ENCODE peak calls at places on chromosome 2, in nine cellular contexts. H is fibroblast of mammary gland; M is CD4-positive, alpha-beta T cell; L is cardiac muscle cell; B is GM13977; Z is left lung; P is Calu3; S is pancreas; N is astrocyte of the spinal cord. O is an unnamed sample.

GRCh38 chr2:104752504-104752903 is 101.4 kb upstream of the POU3F3 start:
- DNase-seq in B (no peak), L (no peak), Z (no peak), N (no peak), H (no peak), P (no peak), S (no peak), M (no peak), O (no peak)

GRCh38 chr2:28300489-28300888 is 92.2 kb upstream of the FOSL2 start:
- DNase-seq in H (no peak), Z (no peak), N (peak; percentile 72), B (no peak), P (no peak), S (no peak), M (no peak), L (peak; percentile 87), O (no peak)

GRCh38 chr2:9108210-9108967 is 98.2 kb upstream of the ASAP2 start:
- DNase-seq in M (no peak), P (no peak), S (no peak), H (no peak), B (no peak), N (no peak), L (no peak), Z (no peak), O (no peak)

GRCh38 chr2:30373881-30374302 is 73.2 kb upstream of the LCLAT1 start:
- DNase-seq in N (peak; percentile 66), M (no peak), S (no peak), Z (no peak), B (no peak), H (peak; percentile 78), P (no peak), L (peak; percentile 24), O (no peak)

GRCh38 chr2:189163889-189164288 is 15.7 kb downstream of the COL5A2 start:
- DNase-seq in Z (no peak), N (peak; percentile 87), S (no peak), P (no peak), L (peak; percentile 56), H (peak; percentile 61), M (no peak), B (no peak), O (no peak)

GRCh38 chr2:54915101-54915500 is 135.2 kb downstream of the RTN4 start:
- DNase-seq in B (no peak), H (no peak), M (no peak), Z (no peak), L (no peak), P (no peak), N (no peak), S (no peak), O (no peak)

GRCh38 chr2:222613715-222614331 is 42.1 kb downstream of the FARSB start:
- DNase-seq in L (peak; percentile 76), N (peak; percentile 69), M (no peak), B (peak; percentile 70), Z (no peak), H (peak; percentile 60), S (no peak), P (peak; percentile 13), O (peak; percentile 73)

GRCh38 chr2:9630001-9630749 is 622 bp downstream of the YWHAQ start:
- DNase-seq in M (peak; percentile 56), P (peak; percentile 78), L (peak; percentile 78), B (peak; percentile 83), S (peak; percentile 79), H (peak; percentile 54), Z (peak; percentile 94), N (peak; percentile 71), O (peak; percentile 85)

GRCh38 chr2:212254331-212254730 is 284.3 kb downstream of the ERBB4 start:
- DNase-seq in L (no peak), S (no peak), H (no peak), N (no peak), B (no peak), M (no peak), P (no peak), Z (no peak), O (no peak)

GRCh38 chr2:14626873-14627272 is 5.6 kb upstream of the LRATD1 start:
- DNase-seq in N (no peak), M (no peak), B (no peak), P (peak; percentile 26), H (no peak), S (no peak), L (no peak), Z (peak; percentile 38), O (no peak)

GRCh38 chr2:38106420-38107182 is 30.6 kb upstream of the CYP1B1 start:
- DNase-seq in H (peak; percentile 84), P (no peak), S (no peak), M (no peak), Z (no peak), L (peak; percentile 73), B (no peak), N (peak; percentile 79), O (no peak)

GRCh38 chr2:164700390-164700789 is 79.1 kb upstream of the GRB14 start:
- DNase-seq in P (no peak), B (no peak), M (no peak), H (peak; percentile 15), Z (no peak), N (peak; percentile 15), S (no peak), L (no peak), O (no peak)

GRCh38 chr2:21356076-21356856 is 232.5 kb downstream of the TDRD15 start:
- DNase-seq in Z (no peak), B (no peak), M (no peak), S (no peak), L (no peak), N (no peak), H (no peak), P (no peak), O (no peak)

GRCh38 chr2:240655931-240656886 is 26.5 kb downstream of the AQP12B start:
- DNase-seq in M (no peak), L (peak; percentile 36), Z (no peak), S (no peak), N (peak; percentile 16), H (peak; percentile 14), B (peak; percentile 80), P (no peak), O (peak; percentile 82)

GRCh38 chr2:31541853-31542252 is 38.9 kb downstream of the SRD5A2 start:
- DNase-seq in B (no peak), P (no peak), L (no peak), S (no peak), H (no peak), M (no peak), Z (no peak), N (no peak), O (no peak)

GRCh38 chr2:241821460-241822263 is 12.7 kb downstream of the NEU4 start:
- DNase-seq in P (no peak), L (no peak), B (no peak), H (no peak), Z (peak; percentile 67), S (no peak), M (no peak), N (no peak), O (peak; percentile 35)

GRCh38 chr2:217753460-217754200 is 249.2 kb downstream of the TNS1 start:
- DNase-seq in Z (no peak), N (peak; percentile 19), B (no peak), S (no peak), H (no peak), L (no peak), M (no peak), P (no peak), O (peak; percentile 2)

GRCh38 chr2:216622526-216622925 is 10.7 kb upstream of the IGFBP2 start:
- DNase-seq in H (no peak), M (no peak), Z (no peak), P (no peak), N (no peak), L (no peak), S (no peak), B (no peak), O (no peak)

GRCh38 chr2:241977557-241978300 is 108.2 kb downstream of the RTP5 start:
- DNase-seq in L (no peak), N (no peak), H (no peak), B (no peak), S (no peak), P (no peak), M (no peak), Z (no peak), O (no peak)

GRCh38 chr2:134683561-134684112 is 35.2 kb downstream of the TMEM163 start:
- DNase-seq in B (peak; percentile 29), Z (no peak), M (no peak), N (peak; percentile 7), S (peak; percentile 74), P (peak; percentile 74), H (peak; percentile 1), L (peak; percentile 1), O (no peak)

GRCh38 chr2:55364189-55365055 is 55.2 kb downstream of the CCDC88A start:
- DNase-seq in B (no peak), P (peak; percentile 58), Z (no peak), M (no peak), S (peak; percentile 74), L (peak; percentile 98), H (peak; percentile 98), N (peak; percentile 97), O (no peak)

GRCh38 chr2:161141033-161141432 is 19.2 kb upstream of the TANK start:
- DNase-seq in L (no peak), M (no peak), P (no peak), Z (no peak), B (no peak), S (no peak), H (no peak), N (no peak), O (no peak)

GRCh38 chr2:18731661-18732060 is 142.3 kb upstream of the NT5C1B start:
- DNase-seq in Z (no peak), H (no peak), M (no peak), B (no peak), S (no peak), P (no peak), N (no peak), L (peak; percentile 52), O (no peak)

GRCh38 chr2:207166349-207167128 is 791 bp upstream of the KLF7 start:
- DNase-seq in M (peak; percentile 53), B (peak; percentile 85), L (peak; percentile 93), Z (peak; percentile 94), H (peak; percentile 76), N (peak; percentile 87), P (peak; percentile 83), S (peak; percentile 65), O (peak; percentile 83)
- TF ChIP-seq CTCF in M (peak; percentile 21), B (peak; percentile 7), L (peak; percentile 16), Z (peak; percentile 52), H (no peak), N (peak; percentile 4), P (peak; percentile 31), S (no peak), O (peak; percentile 24)

GRCh38 chr2:81324046-81324445 is 1019.5 kb upstream of the LRRTM1 start:
- DNase-seq in M (no peak), B (no peak), N (no peak), Z (no peak), S (no peak), H (no peak), P (no peak), L (peak; percentile 10), O (no peak)
- TF ChIP-seq CTCF in M (no peak), B (peak; percentile 44), N (no peak), Z (no peak), S (no peak), H (no peak), P (peak; percentile 42), L (peak; percentile 12), O (no peak)

GRCh38 chr2:62881162-62881795 is 169.4 kb upstream of the OTX1 start:
- DNase-seq in H (no peak), Z (no peak), L (no peak), N (no peak), S (no peak), P (no peak), B (no peak), M (no peak), O (no peak)
- TF ChIP-seq CTCF in H (no peak), Z (no peak), L (no peak), N (no peak), S (no peak), P (no peak), B (no peak), M (no peak), O (no peak)

GRCh38 chr2:98608962-98609604 is 694 bp downstream of the UNC50 start:
- DNase-seq in P (peak; percentile 10), N (peak; percentile 38), Z (peak; percentile 81), H (peak; percentile 63), M (no peak), L (peak; percentile 62), S (peak; percentile 39), B (peak; percentile 38), O (no peak)
- TF ChIP-seq CTCF in P (no peak), N (no peak), Z (no peak), H (no peak), M (no peak), L (no peak), S (no peak), B (no peak), O (no peak)